ENCODE peak calls at places on chromosomes 13 and 19, in five cellular contexts. One of them, this sample, is unnamed.

GRCh38 chr19:38583219-38583984 is 34.4 kb downstream of the MAP4K1 start:
- DNase-seq in CD8-positive, alpha-beta T cell: no peak
- DNase-seq in cardiac fibroblast: no peak
- DNase-seq in stimulated activated CD4-positive, alpha-beta T cell treated with anti-CD3 and anti-CD28 coated beads, Interleukin-1b, Interleukin-23, amount 100 ng/mL, for 1 hour: no peak
- DNase-seq in naive thymus-derived CD8-positive, alpha-beta T cell: no peak
- DNase-seq in this sample: no peak

GRCh38 chr19:8831832-8832131 is 322 bp downstream of the ZNF558 start:
- DNase-seq in CD8-positive, alpha-beta T cell: no peak
- DNase-seq in cardiac fibroblast: no peak
- DNase-seq in stimulated activated CD4-positive, alpha-beta T cell treated with anti-CD3 and anti-CD28 coated beads, Interleukin-1b, Interleukin-23, amount 100 ng/mL, for 1 hour: no peak
- DNase-seq in naive thymus-derived CD8-positive, alpha-beta T cell: no peak
- DNase-seq in this sample: peak

GRCh38 chr13:24365191-24365590 is 55.8 kb downstream of the C1QTNF9 start:
- DNase-seq in CD8-positive, alpha-beta T cell: no peak
- DNase-seq in cardiac fibroblast: no peak
- DNase-seq in stimulated activated CD4-positive, alpha-beta T cell treated with anti-CD3 and anti-CD28 coated beads, Interleukin-1b, Interleukin-23, amount 100 ng/mL, for 1 hour: no peak
- DNase-seq in naive thymus-derived CD8-positive, alpha-beta T cell: no peak
- DNase-seq in this sample: no peak

GRCh38 chr13:94390881-94391280 is 88.6 kb downstream of the DCT start:
- DNase-seq in CD8-positive, alpha-beta T cell: no peak
- DNase-seq in cardiac fibroblast: peak
- DNase-seq in stimulated activated CD4-positive, alpha-beta T cell treated with anti-CD3 and anti-CD28 coated beads, Interleukin-1b, Interleukin-23, amount 100 ng/mL, for 1 hour: no peak
- DNase-seq in naive thymus-derived CD8-positive, alpha-beta T cell: no peak
- DNase-seq in this sample: no peak

GRCh38 chr19:53520547-53521372 is 17.2 kb upstream of the ZNF331 start:
- DNase-seq in CD8-positive, alpha-beta T cell: peak
- DNase-seq in cardiac fibroblast: peak
- DNase-seq in stimulated activated CD4-positive, alpha-beta T cell treated with anti-CD3 and anti-CD28 coated beads, Interleukin-1b, Interleukin-23, amount 100 ng/mL, for 1 hour: peak
- DNase-seq in naive thymus-derived CD8-positive, alpha-beta T cell: peak
- DNase-seq in this sample: peak

GRCh38 chr19:45404557-45405434 is at the start of gene PPP1R13L:
- DNase-seq in CD8-positive, alpha-beta T cell: no peak
- DNase-seq in cardiac fibroblast: peak
- DNase-seq in stimulated activated CD4-positive, alpha-beta T cell treated with anti-CD3 and anti-CD28 coated beads, Interleukin-1b, Interleukin-23, amount 100 ng/mL, for 1 hour: no peak
- DNase-seq in naive thymus-derived CD8-positive, alpha-beta T cell: no peak
- DNase-seq in this sample: peak

GRCh38 chr19:5048727-5049553 is 80.0 kb downstream of the KDM4B start:
- DNase-seq in CD8-positive, alpha-beta T cell: no peak
- DNase-seq in cardiac fibroblast: peak
- DNase-seq in stimulated activated CD4-positive, alpha-beta T cell treated with anti-CD3 and anti-CD28 coated beads, Interleukin-1b, Interleukin-23, amount 100 ng/mL, for 1 hour: no peak
- DNase-seq in naive thymus-derived CD8-positive, alpha-beta T cell: no peak
- DNase-seq in this sample: no peak

GRCh38 chr13:51523082-51523518 is 61.2 kb upstream of the WDFY2 start:
- DNase-seq in CD8-positive, alpha-beta T cell: peak
- DNase-seq in cardiac fibroblast: peak
- DNase-seq in stimulated activated CD4-positive, alpha-beta T cell treated with anti-CD3 and anti-CD28 coated beads, Interleukin-1b, Interleukin-23, amount 100 ng/mL, for 1 hour: no peak
- DNase-seq in naive thymus-derived CD8-positive, alpha-beta T cell: no peak
- DNase-seq in this sample: no peak

GRCh38 chr19:16274466-16274865 is 50.2 kb upstream of the KLF2 start:
- DNase-seq in CD8-positive, alpha-beta T cell: no peak
- DNase-seq in cardiac fibroblast: peak
- DNase-seq in stimulated activated CD4-positive, alpha-beta T cell treated with anti-CD3 and anti-CD28 coated beads, Interleukin-1b, Interleukin-23, amount 100 ng/mL, for 1 hour: no peak
- DNase-seq in naive thymus-derived CD8-positive, alpha-beta T cell: no peak
- DNase-seq in this sample: no peak

GRCh38 chr13:46641274-46642081 is 88.5 kb downstream of the LRCH1 start:
- DNase-seq in CD8-positive, alpha-beta T cell: no peak
- DNase-seq in cardiac fibroblast: peak
- DNase-seq in stimulated activated CD4-positive, alpha-beta T cell treated with anti-CD3 and anti-CD28 coated beads, Interleukin-1b, Interleukin-23, amount 100 ng/mL, for 1 hour: no peak
- DNase-seq in naive thymus-derived CD8-positive, alpha-beta T cell: no peak
- DNase-seq in this sample: no peak

GRCh38 chr13:106534844-106535551 is 464 bp downstream of the EFNB2 start:
- DNase-seq in CD8-positive, alpha-beta T cell: no peak
- DNase-seq in cardiac fibroblast: peak
- DNase-seq in stimulated activated CD4-positive, alpha-beta T cell treated with anti-CD3 and anti-CD28 coated beads, Interleukin-1b, Interleukin-23, amount 100 ng/mL, for 1 hour: no peak
- DNase-seq in naive thymus-derived CD8-positive, alpha-beta T cell: peak
- DNase-seq in this sample: no peak

This sample was measured in SHP77.